ENCODE peak calls at places on chromosomes 6 and 20, in four cellular contexts. One of them, this sample, is unnamed.

GRCh38 chr20:50724851-50725721 is 6.3 kb upstream of the PARD6B start:
- DNase-seq in NCI-H1417: no peak
- DNase-seq in HT-29: peak; percentile 84
- DNase-seq in left cardiac atrium: peak; percentile 85
- DNase-seq in this sample: peak; percentile 73

GRCh38 chr6:37612475-37612874 is 85.2 kb downstream of the MDGA1 start:
- DNase-seq in NCI-H1417: no peak
- DNase-seq in HT-29: no peak
- DNase-seq in left cardiac atrium: no peak
- DNase-seq in this sample: no peak

GRCh38 chr6:24931296-24931695 is 4.5 kb downstream of the RIPOR2 start:
- DNase-seq in NCI-H1417: no peak
- DNase-seq in HT-29: no peak
- DNase-seq in left cardiac atrium: no peak
- DNase-seq in this sample: no peak

GRCh38 chr6:141103246-141103645 is 1029.5 kb upstream of the GJE1 start:
- DNase-seq in NCI-H1417: no peak
- DNase-seq in HT-29: no peak
- DNase-seq in left cardiac atrium: no peak
- DNase-seq in this sample: no peak

GRCh38 chr6:25384967-25385366 is 105.8 kb downstream of the CARMIL1 start:
- DNase-seq in NCI-H1417: no peak
- DNase-seq in HT-29: no peak
- DNase-seq in left cardiac atrium: no peak
- DNase-seq in this sample: no peak

GRCh38 chr6:28914941-28915340 is 8.8 kb downstream of the TRIM27 start:
- DNase-seq in NCI-H1417: no peak
- DNase-seq in HT-29: no peak
- DNase-seq in left cardiac atrium: no peak
- DNase-seq in this sample: no peak

GRCh38 chr20:24772667-24773066 is 176.4 kb upstream of the CST7 start:
- DNase-seq in NCI-H1417: no peak
- DNase-seq in HT-29: no peak
- DNase-seq in left cardiac atrium: no peak
- DNase-seq in this sample: no peak

GRCh38 chr6:142938510-142938909 is 6.5 kb downstream of the HIVEP2 start:
- DNase-seq in NCI-H1417: no peak
- DNase-seq in HT-29: no peak
- DNase-seq in left cardiac atrium: no peak
- DNase-seq in this sample: no peak

GRCh38 chr20:25629816-25630499 is 6.1 kb upstream of the NANP start:
- DNase-seq in NCI-H1417: no peak
- DNase-seq in HT-29: no peak
- DNase-seq in left cardiac atrium: no peak
- DNase-seq in this sample: no peak

GRCh38 chr6:116047173-116047933 is 13.3 kb downstream of the FRK start:
- DNase-seq in NCI-H1417: no peak
- DNase-seq in HT-29: peak; percentile 33
- DNase-seq in left cardiac atrium: no peak
- DNase-seq in this sample: no peak

GRCh38 chr20:34546751-34547181 is 11.8 kb upstream of the MAP1LC3A start:
- DNase-seq in NCI-H1417: peak; percentile 98
- DNase-seq in HT-29: no peak
- DNase-seq in left cardiac atrium: no peak
- DNase-seq in this sample: no peak

GRCh38 chr6:104537185-104537584 is 322.5 kb downstream of the HACE1 start:
- DNase-seq in NCI-H1417: no peak
- DNase-seq in HT-29: no peak
- DNase-seq in left cardiac atrium: no peak
- DNase-seq in this sample: no peak

GRCh38 chr6:5565976-5566375 is 304.7 kb downstream of the FARS2 start:
- DNase-seq in NCI-H1417: no peak
- DNase-seq in HT-29: no peak
- DNase-seq in left cardiac atrium: no peak
- DNase-seq in this sample: no peak

GRCh38 chr6:16146527-16146955 is 17.7 kb downstream of the MYLIP start:
- DNase-seq in NCI-H1417: peak; percentile 92
- DNase-seq in HT-29: no peak
- DNase-seq in left cardiac atrium: no peak
- DNase-seq in this sample: no peak

GRCh38 chr6:67629268-67629667 is 1005.8 kb upstream of the ADGRB3 start:
- DNase-seq in NCI-H1417: no peak
- DNase-seq in HT-29: no peak
- DNase-seq in left cardiac atrium: no peak
- DNase-seq in this sample: no peak

GRCh38 chr6:26033132-26033941 is 53.9 kb upstream of the HFE start:
- DNase-seq in NCI-H1417: peak; percentile 92
- DNase-seq in HT-29: peak; percentile 90
- DNase-seq in left cardiac atrium: peak; percentile 62
- DNase-seq in this sample: peak; percentile 83

GRCh38 chr6:39818695-39819094 is 26.5 kb downstream of the DAAM2 start:
- DNase-seq in NCI-H1417: no peak
- DNase-seq in HT-29: no peak
- DNase-seq in left cardiac atrium: no peak
- DNase-seq in this sample: no peak

GRCh38 chr20:40966103-40966502 is 62.5 kb upstream of the TOP1 start:
- DNase-seq in NCI-H1417: peak; percentile 12
- DNase-seq in HT-29: peak; percentile 17
- DNase-seq in left cardiac atrium: no peak
- DNase-seq in this sample: peak; percentile 46

This sample was measured in right atrium auricular region.